ENCODE peak calls at places on chromosomes 7 and 10, in four cellular contexts. G is activated CD8-positive, alpha-beta T cell treated with anti-CD3 and anti-CD28 coated beads for 36 hours; I is trophoblast cell; B is T-helper 2 cell. O is an unnamed sample.

GRCh38 chr7:119963654-119964053 is 309.3 kb upstream of the KCND2 start:
- DNase-seq in G (no peak), I (no peak), B (no peak), O (no peak)

GRCh38 chr7:36598056-36598675 is 126.1 kb downstream of the AOAH start:
- DNase-seq in G (no peak), I (no peak), B (no peak), O (no peak)

GRCh38 chr7:18754766-18755165 is 259.2 kb downstream of the HDAC9 start:
- DNase-seq in G (no peak), I (no peak), B (no peak), O (no peak)

GRCh38 chr10:104231784-104232612 is at the start of gene CFAP43:
- DNase-seq in G (peak; percentile 99), I (peak; percentile 100), B (peak; percentile 100), O (peak; percentile 98)

GRCh38 chr7:75624134-75624832 is 114.5 kb downstream of the HIP1 start:
- DNase-seq in G (no peak), I (peak; percentile 65), B (no peak), O (peak; percentile 82)

GRCh38 chr7:91198371-91198770 is 65.9 kb upstream of the FZD1 start:
- DNase-seq in G (no peak), I (no peak), B (no peak), O (no peak)

GRCh38 chr10:133324198-133324792 is 12.4 kb downstream of the CALY start:
- DNase-seq in G (peak; percentile 84), I (peak; percentile 26), B (peak; percentile 60), O (peak; percentile 18)

GRCh38 chr10:6399241-6399701 is 180.8 kb downstream of the PRKCQ start:
- DNase-seq in G (no peak), I (peak; percentile 59), B (no peak), O (no peak)

GRCh38 chr10:132982301-132982989 is 40.1 kb upstream of the CFAP46 start:
- DNase-seq in G (no peak), I (no peak), B (no peak), O (no peak)

GRCh38 chr7:149870701-149871483 is 2.9 kb upstream of the ATP6V0E2 start:
- DNase-seq in G (peak; percentile 74), I (no peak), B (no peak), O (no peak)

GRCh38 chr10:78416031-78416800 is 382.6 kb downstream of the RPS24 start:
- DNase-seq in G (no peak), I (peak; percentile 61), B (no peak), O (no peak)

GRCh38 chr10:14659626-14660196 is 115.0 kb downstream of the FAM107B start:
- DNase-seq in G (peak; percentile 75), I (peak; percentile 32), B (no peak), O (no peak)

GRCh38 chr7:132291446-132291845 is 284.8 kb downstream of the PLXNA4 start:
- DNase-seq in G (no peak), I (no peak), B (no peak), O (no peak)

GRCh38 chr10:58409956-58410610 is 24.9 kb downstream of the TFAM start:
- DNase-seq in G (no peak), I (peak; percentile 75), B (no peak), O (no peak)

GRCh38 chr7:128059143-128059975 is 28.1 kb upstream of the LRRC4 start:
- DNase-seq in G (peak; percentile 26), I (no peak), B (no peak), O (no peak)

O was measured in tibial artery.